ENCODE peak calls at places on chromosomes 2 and 18, in nine cellular contexts. N is mesothelial cell of epicardium, B is heart right ventricle, H is MM.1S, M is fibroblast of pulmonary artery, U is tibial nerve, G is HFF-Myc, L is mammary epithelial cell, S is PC-3. R is an unnamed sample.
A peak's percentile ranks its signal among the peaks of the same experiment; 100 is the strongest.

GRCh38 chr2:224151680-224152310 is 112.7 kb upstream of the SERPINE2 start:
- DNase-seq in L (no peak), S (peak; percentile 15), H (no peak), U (no peak), M (no peak), G (no peak), B (no peak), N (no peak), R (no peak)

GRCh38 chr2:195318440-195319111 is 338.4 kb upstream of the SLC39A10 start:
- DNase-seq in L (peak; percentile 44), M (peak; percentile 63), H (peak; percentile 51), B (peak; percentile 6), N (no peak), S (peak; percentile 67), G (no peak), U (no peak), R (peak; percentile 32)

GRCh38 chr2:24832991-24833671 is 39.9 kb downstream of the CENPO start:
- DNase-seq in G (no peak), M (no peak), S (no peak), L (no peak), B (no peak), U (no peak), H (no peak), N (no peak), R (no peak)

GRCh38 chr2:101515512-101515911 is 40.6 kb upstream of the RFX8 start:
- DNase-seq in S (peak; percentile 40), U (no peak), H (no peak), N (no peak), G (no peak), M (peak; percentile 66), B (peak; percentile 58), L (peak; percentile 20), R (no peak)

GRCh38 chr18:36650906-36651305 is 177.9 kb downstream of the TPGS2 start:
- DNase-seq in L (no peak), M (no peak), B (no peak), N (no peak), G (no peak), U (no peak), S (no peak), H (no peak), R (no peak)

GRCh38 chr2:38709515-38710194 is 41.5 kb downstream of the SRSF7 start:
- DNase-seq in M (no peak), B (no peak), U (no peak), G (no peak), N (no peak), S (no peak), L (no peak), H (peak; percentile 82), R (no peak)

GRCh38 chr2:153106802-153107477 is 371.6 kb downstream of the RPRM start:
- DNase-seq in U (no peak), N (no peak), L (no peak), G (no peak), M (no peak), H (peak; percentile 43), S (no peak), B (no peak), R (no peak)

GRCh38 chr2:181036848-181037603 is 56.6 kb downstream of the UBE2E3 start:
- DNase-seq in M (peak; percentile 76), S (peak; percentile 87), L (peak; percentile 74), G (no peak), U (no peak), H (no peak), B (no peak), N (no peak), R (peak; percentile 28)

GRCh38 chr2:25879133-25879730 is 945 bp upstream of the ASXL2 start:
- DNase-seq in U (no peak), H (no peak), B (no peak), S (peak; percentile 89), L (peak; percentile 80), G (peak; percentile 20), N (no peak), M (peak; percentile 33), R (peak; percentile 42)

GRCh38 chr2:206023183-206023582 is 62.8 kb downstream of the INO80D start:
- DNase-seq in G (no peak), M (peak; percentile 11), U (no peak), B (no peak), N (no peak), L (no peak), S (no peak), H (no peak), R (no peak)

GRCh38 chr2:24021122-24021998 is 11.5 kb downstream of the MFSD2B start:
- DNase-seq in H (no peak), L (peak; percentile 79), B (no peak), G (no peak), S (peak; percentile 90), M (no peak), N (no peak), U (no peak), R (peak; percentile 64)

GRCh38 chr2:113176696-113177355 is 3.1 kb downstream of the PSD4 start:
- DNase-seq in N (no peak), B (no peak), G (no peak), S (no peak), U (no peak), L (no peak), H (no peak), M (no peak), R (no peak)

GRCh38 chr2:9952286-9952737 is 819 bp downstream of the GRHL1 start:
- DNase-seq in N (no peak), G (no peak), B (no peak), L (no peak), M (no peak), S (no peak), U (no peak), H (no peak), R (no peak)

GRCh38 chr18:12883003-12883683 is 894 bp downstream of the PTPN2 start:
- DNase-seq in H (peak; percentile 15), S (no peak), U (no peak), G (no peak), L (no peak), N (no peak), M (no peak), B (no peak), R (peak; percentile 33)

GRCh38 chr2:208280933-208281332 is 14.9 kb downstream of the PIKFYVE start:
- DNase-seq in U (no peak), G (peak; percentile 26), S (peak; percentile 13), M (peak; percentile 43), N (no peak), B (no peak), H (no peak), L (peak; percentile 55), R (no peak)

GRCh38 chr2:110770696-110771425 is 38.5 kb downstream of the ACOXL start:
- DNase-seq in S (peak; percentile 83), U (no peak), M (peak; percentile 31), B (peak; percentile 34), H (no peak), L (peak; percentile 27), N (no peak), G (peak; percentile 50), R (peak; percentile 77)

GRCh38 chr2:100784681-100785080 is 35.3 kb upstream of the NPAS2 start:
- DNase-seq in U (no peak), B (no peak), G (no peak), M (no peak), H (no peak), N (no peak), S (no peak), L (no peak), R (no peak)

GRCh38 chr2:120669121-120669952 is 66.3 kb upstream of the GLI2 start:
- DNase-seq in G (peak; percentile 15), H (no peak), B (no peak), S (peak; percentile 79), L (no peak), U (no peak), M (peak; percentile 73), N (no peak), R (no peak)

GRCh38 chr18:47772374-47773248 is 157.8 kb downstream of the SMAD2 start:
- DNase-seq in M (peak; percentile 77), L (peak; percentile 80), S (peak; percentile 57), G (no peak), N (peak; percentile 69), H (peak; percentile 42), U (no peak), B (peak; percentile 23), R (peak; percentile 24)

GRCh38 chr18:58394046-58394445 is 234.8 kb downstream of the ALPK2 start:
- DNase-seq in H (no peak), L (no peak), G (no peak), U (no peak), S (no peak), N (no peak), M (no peak), B (no peak), R (no peak)

GRCh38 chr18:34867520-34867919 is 157.4 kb downstream of the DTNA start:
- DNase-seq in H (no peak), S (no peak), B (peak; percentile 41), L (no peak), N (no peak), G (no peak), M (peak; percentile 29), U (no peak), R (no peak)
- TF ChIP-seq CTCF in H (peak; percentile 24), S (no peak), B (no peak), L (peak; percentile 22), N (no peak), G (peak; percentile 49), M (no peak), U (no peak), R (no peak)

GRCh38 chr2:79716266-79716665 is 203.4 kb downstream of the CTNNA2 start:
- DNase-seq in S (no peak), B (no peak), G (no peak), L (no peak), U (no peak), M (no peak), N (no peak), H (no peak), R (no peak)
- TF ChIP-seq CTCF in S (no peak), B (no peak), G (no peak), L (no peak), U (no peak), M (no peak), N (no peak), H (no peak), R (no peak)

GRCh38 chr2:65638438-65638837 is 206.0 kb upstream of the SPRED2 start:
- DNase-seq in N (no peak), M (no peak), U (no peak), H (no peak), L (no peak), G (no peak), B (no peak), S (no peak), R (no peak)
- TF ChIP-seq CTCF in N (no peak), M (peak; percentile 5), U (no peak), H (peak; percentile 31), L (peak; percentile 32), G (no peak), B (no peak), S (peak; percentile 49), R (no peak)

DNA sequence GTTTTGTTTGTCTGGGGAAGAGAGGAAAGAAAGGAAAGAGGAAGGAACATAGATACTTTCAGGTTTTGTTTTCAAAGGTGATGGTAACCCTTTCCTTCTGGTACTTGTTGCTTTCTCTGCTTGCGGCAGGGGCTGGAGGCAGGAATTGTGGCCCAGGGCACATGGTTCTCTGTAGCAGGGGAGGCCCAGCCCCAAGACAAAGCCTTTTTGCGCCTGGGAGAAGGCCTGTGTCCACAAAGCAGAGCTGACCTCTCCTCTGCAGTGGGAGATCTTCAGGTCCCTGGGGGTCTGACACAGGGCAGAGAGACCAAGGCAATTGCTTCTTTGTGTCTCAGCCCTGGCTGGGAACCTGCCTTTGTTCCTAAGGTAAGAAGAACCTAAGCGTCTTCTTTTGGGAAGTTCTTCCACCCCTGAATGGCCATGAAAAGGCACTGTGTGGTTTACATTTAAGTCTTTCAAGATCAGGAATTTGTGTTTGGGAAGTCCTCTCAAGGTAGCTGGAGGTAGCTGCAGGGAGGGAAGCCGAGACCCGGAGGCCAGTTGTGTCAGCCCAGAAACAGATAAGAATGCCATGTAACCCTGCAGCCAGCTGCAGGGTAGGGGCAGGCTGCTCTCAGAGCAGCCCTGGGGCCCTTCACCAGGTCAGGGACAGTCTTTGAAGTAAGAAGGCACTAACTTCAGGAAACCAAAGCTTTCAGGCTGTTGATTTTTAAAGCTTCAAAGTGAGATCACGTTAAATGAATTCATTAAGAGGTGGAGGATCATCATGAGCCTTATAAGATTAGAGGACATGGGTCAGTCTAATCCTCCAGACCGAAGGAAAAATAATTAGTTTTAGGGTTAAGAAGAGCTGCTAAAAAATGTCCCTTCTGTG is 119.3 kb downstream of the STPG4 start:
- DNase-seq in L (no peak), M (no peak), B (no peak), N (no peak), U (no peak), S (no peak), H (peak; percentile 20), G (no peak), R (no peak)
- TF ChIP-seq CTCF in L (no peak), M (no peak), B (no peak), N (no peak), U (no peak), S (no peak), H (no peak), G (no peak), R (no peak)

R was measured in RWPE1.